ENCODE peak calls at places on chromosomes 11 and 22, in six cellular contexts. A is activated CD8-positive, alpha-beta memory T cell treated with anti-CD3 and anti-CD28 coated beads for 1 hour; V is NCI-H1105 treated with DMSO at 0.1 percent for 48 hours; U is substantia nigra; Y is NCI-H2081 treated with DMSO at 0.1 percent for 48 hours; E is kidney glomerular epithelial cell. L is an unnamed sample.

GRCh38 chr11:40688369-40688768 is 771.1 kb downstream of the LRRC4C start:
- DNase-seq in A (no peak), V (no peak), U (no peak), Y (no peak), E (no peak), L (no peak)

GRCh38 chr11:111324277-111324720 is 26.0 kb downstream of the POU2AF3 start:
- DNase-seq in A (no peak), V (no peak), U (no peak), Y (no peak), E (no peak), L (no peak)

GRCh38 chr11:65132988-65133700 is 1.2 kb downstream of the SYVN1 start:
- DNase-seq in A (no peak), V (peak), U (no peak), Y (no peak), E (peak), L (no peak)

GRCh38 chr22:32985899-32986772 is 72.0 kb downstream of the SYN3 start:
- DNase-seq in A (no peak), V (peak), U (peak), Y (no peak), E (peak), L (no peak)

GRCh38 chr11:122365545-122366380 is 249.7 kb upstream of the BLID start:
- DNase-seq in A (no peak), V (no peak), U (no peak), Y (no peak), E (no peak), L (no peak)

GRCh38 chr22:20196094-20196840 is 45.4 kb upstream of the CCDC188 start:
- DNase-seq in A (no peak), V (no peak), U (no peak), Y (no peak), E (no peak), L (no peak)

GRCh38 chr11:78420796-78421209 is 3.2 kb upstream of the GAB2 start:
- DNase-seq in A (no peak), V (no peak), U (no peak), Y (no peak), E (peak), L (no peak)

GRCh38 chr22:23783496-23784167 is 3.1 kb upstream of the SMARCB1 start:
- DNase-seq in A (no peak), V (no peak), U (no peak), Y (no peak), E (no peak), L (no peak)

GRCh38 chr22:36860017-36860416 is 789 bp upstream of the NCF4 start:
- DNase-seq in A (no peak), V (peak), U (no peak), Y (no peak), E (no peak), L (no peak)

GRCh38 chr11:1753426-1754305 is 3.3 kb upstream of the IFITM10 start:
- DNase-seq in A (no peak), V (no peak), U (no peak), Y (no peak), E (no peak), L (no peak)

GRCh38 chr11:34658071-34659015 is 37.5 kb downstream of the EHF start:
- DNase-seq in A (no peak), V (no peak), U (no peak), Y (no peak), E (no peak), L (no peak)

GRCh38 chr22:49435596-49435995 is 392.1 kb downstream of the BRD1 start:
- DNase-seq in A (no peak), V (no peak), U (no peak), Y (no peak), E (no peak), L (no peak)

GRCh38 chr11:44977493-44977984 is 26.9 kb upstream of the TP53I11 start:
- DNase-seq in A (no peak), V (no peak), U (no peak), Y (no peak), E (no peak), L (no peak)

GRCh38 chr11:101187748-101188147 is 58.1 kb upstream of the PGR start:
- DNase-seq in A (no peak), V (no peak), U (no peak), Y (no peak), E (no peak), L (no peak)

L was measured in cerebellar nuclear complex.